ENCODE peak calls at places on chromosomes 12 and 14, in four cellular contexts. H is fibroblast of mammary gland, B is HFF-Myc, J is cardiac muscle cell. L is an unnamed sample.

GRCh38 chr12:2834581-2835491 is at the start of gene NRIP2:
- DNase-seq in J (no peak), H (peak; percentile 49), B (peak; percentile 25), L (peak; percentile 68)

GRCh38 chr12:64627781-64628180 is 17.5 kb downstream of the RASSF3 start:
- DNase-seq in B (no peak), J (no peak), H (peak; percentile 88), L (peak; percentile 74)

GRCh38 chr12:118052324-118053070 is 8.5 kb downstream of the WSB2 start:
- DNase-seq in J (no peak), H (peak; percentile 95), B (peak; percentile 96), L (peak; percentile 96)

GRCh38 chr12:130686511-130686981 is 29.6 kb downstream of the RIMBP2 start:
- DNase-seq in H (no peak), J (no peak), B (no peak), L (no peak)

GRCh38 chr12:121939190-121939589 is 20.8 kb downstream of the CFAP251 start:
- DNase-seq in J (no peak), B (no peak), H (no peak), L (no peak)

GRCh38 chr14:68638817-68639517 is 153.9 kb downstream of the ZFP36L1 start:
- DNase-seq in B (no peak), H (no peak), J (no peak), L (no peak)

GRCh38 chr12:91126516-91126915 is 15.2 kb upstream of the LUM start:
- DNase-seq in H (peak; percentile 44), J (no peak), B (no peak), L (no peak)

GRCh38 chr12:19771858-19772257 is 332.6 kb downstream of the AEBP2 start:
- DNase-seq in J (no peak), B (no peak), H (peak; percentile 51), L (peak; percentile 92)

GRCh38 chr14:95499354-95499750 is 17.1 kb downstream of the SYNE3 start:
- DNase-seq in B (no peak), J (no peak), H (no peak), L (no peak)
- TF ChIP-seq CTCF in B (no peak), J (no peak), H (no peak), L (no peak)

DNA sequence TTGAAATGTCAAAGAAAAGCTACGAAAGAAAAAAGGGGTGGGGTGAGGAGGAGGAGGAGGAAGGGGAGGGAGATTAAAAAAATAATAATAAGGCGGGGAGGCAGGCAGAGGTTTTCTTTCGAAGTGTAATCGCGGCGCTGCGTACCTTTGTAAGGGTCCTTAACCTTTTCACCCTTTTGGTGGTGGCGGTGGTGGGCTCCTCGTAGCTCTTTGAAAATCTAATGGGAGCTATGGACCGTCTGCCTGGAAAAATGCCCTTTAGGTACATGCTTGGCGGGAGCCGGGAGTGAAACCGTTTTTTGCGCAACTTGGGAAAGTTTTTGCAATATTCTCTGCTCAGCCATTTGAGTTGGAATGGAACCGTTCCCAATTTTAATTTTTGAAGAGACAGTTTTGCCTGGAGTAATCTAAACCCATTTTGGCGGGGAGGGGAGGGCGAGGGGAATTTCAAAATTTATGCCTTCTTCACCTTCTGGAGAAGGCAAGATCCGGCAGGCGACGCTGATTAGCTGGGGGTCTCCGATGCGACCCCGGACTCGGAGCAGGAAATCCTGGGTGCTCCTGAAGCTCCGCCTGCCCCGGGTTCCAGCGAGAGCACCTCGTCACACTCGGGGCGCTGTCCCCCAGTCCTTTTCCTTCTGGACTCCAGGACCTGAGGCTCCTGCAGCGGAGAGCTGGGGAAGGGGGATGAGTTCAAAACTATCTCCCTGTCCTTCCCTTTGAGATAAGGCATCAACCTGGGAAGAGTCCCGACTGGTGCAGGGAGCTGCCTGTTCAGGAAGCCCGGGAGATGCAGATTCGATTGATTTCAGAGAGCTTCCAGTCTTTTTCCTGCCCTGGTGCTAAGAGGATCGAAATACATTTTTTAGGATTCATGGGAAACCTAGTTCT is 74.6 kb upstream of the TBX5 start:
- DNase-seq in B (no peak), J (no peak), H (peak; percentile 45), L (no peak)
- H3K4me3 ChIP-seq in B (peak overlapping the region; percentile 35), J (peak overlapping the region; percentile 47), H (peak overlapping the region; percentile 46), L (peak overlapping the region; percentile 20)

GRCh38 chr12:99709116-99709515 is 61.6 kb downstream of the GARIN6 start:
- DNase-seq in H (no peak), J (no peak), B (no peak), L (no peak)

GRCh38 chr12:99712281-99712680 is 64.7 kb downstream of the GARIN6 start:
- DNase-seq in B (no peak), H (no peak), J (no peak), L (no peak)

GRCh38 chr12:99709619-99710018 is 62.1 kb downstream of the GARIN6 start:
- DNase-seq in H (no peak), J (no peak), B (no peak), L (no peak)

GRCh38 chr12:99711246-99711645 is 63.7 kb downstream of the GARIN6 start:
- DNase-seq in J (no peak), H (no peak), B (no peak), L (no peak)

DNA sequence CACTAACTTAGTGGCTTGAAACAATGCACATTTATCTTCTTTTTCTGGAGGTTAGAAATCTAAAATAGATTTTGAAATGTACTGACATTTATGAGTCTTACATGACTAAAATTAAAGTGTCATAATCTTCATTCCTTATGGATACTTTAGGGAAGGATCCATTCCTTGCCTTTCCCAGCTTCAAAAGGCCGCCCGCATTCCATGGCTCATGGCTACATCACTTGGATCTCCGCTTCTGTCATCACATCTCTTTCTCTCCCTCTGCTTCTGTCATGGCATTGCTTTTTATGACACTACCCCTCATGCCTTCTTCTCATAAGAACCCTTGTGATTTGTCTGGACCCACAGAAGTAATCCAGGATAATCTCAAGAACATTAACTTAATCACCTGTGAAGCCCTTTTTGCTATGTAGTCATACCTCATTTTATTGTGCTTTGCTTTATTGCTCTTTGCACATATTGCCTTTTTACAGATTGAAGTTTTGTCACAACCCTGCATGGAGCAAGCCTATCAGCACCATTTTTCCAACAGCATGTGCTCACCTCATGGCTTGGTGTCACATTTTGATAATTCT is 66.5 kb downstream of the GARIN6 start:
- DNase-seq in J (no peak), H (no peak), B (no peak), L (no peak)
- TF ChIP-seq CTCF in J (no peak), H (no peak), B (no peak), L (no peak)

DNA sequence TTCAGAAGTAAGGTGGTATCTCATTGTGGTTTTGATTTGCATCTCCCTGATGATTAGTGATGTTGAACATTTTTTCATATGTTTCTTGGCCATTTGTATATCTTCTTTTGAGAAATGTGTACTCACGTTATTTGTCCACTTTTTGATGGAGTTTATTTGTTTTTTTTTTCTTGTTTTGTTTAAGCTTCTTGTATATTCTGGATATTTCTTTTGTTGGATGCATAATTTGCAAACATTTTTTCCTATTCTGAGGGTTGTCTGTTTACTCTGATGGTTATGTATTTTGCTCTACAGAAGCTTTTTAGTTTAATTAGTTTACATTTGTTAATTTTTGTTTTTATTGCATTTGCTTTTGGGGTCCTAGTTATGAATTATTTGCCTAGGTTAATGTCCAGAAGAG is 927.4 kb upstream of the LRFN5 start:
- DNase-seq in B (no peak), H (no peak), J (no peak), L (no peak)
- H3K4me3 ChIP-seq in B (no peak overlapping the region), H (no peak overlapping the region), J (no peak overlapping the region), L (no peak overlapping the region)

GRCh38 chr14:76186318-76187027 is 34.8 kb downstream of the GPATCH2L start:
- DNase-seq in H (no peak), B (no peak), J (no peak), L (no peak)

GRCh38 chr14:76175942-76176341 is 24.2 kb downstream of the GPATCH2L start:
- DNase-seq in J (no peak), H (no peak), B (no peak), L (no peak)

GRCh38 chr14:76181546-76181945 is 29.8 kb downstream of the GPATCH2L start:
- DNase-seq in H (peak; percentile 17), J (no peak), B (no peak), L (no peak)
- TF ChIP-seq CTCF in H (peak; percentile 38), J (peak; percentile 29), B (peak; percentile 15), L (peak; percentile 20)

GRCh38 chr12:6950944-6951540 is at the start of gene PTPN6:
- DNase-seq in J (no peak), H (no peak), B (no peak), L (no peak)

GRCh38 chr12:6953417-6954315 is 2.5 kb downstream of the PTPN6 start:
- DNase-seq in J (no peak), B (no peak), H (no peak), L (no peak)

GRCh38 chr12:6951551-6952120 is 480 bp downstream of the PTPN6 start:
- DNase-seq in H (no peak), J (no peak), B (no peak), L (no peak)

GRCh38 chr12:6952860-6953416 is 1.8 kb downstream of the PTPN6 start:
- DNase-seq in H (no peak), B (no peak), J (no peak), L (no peak)

DNA sequence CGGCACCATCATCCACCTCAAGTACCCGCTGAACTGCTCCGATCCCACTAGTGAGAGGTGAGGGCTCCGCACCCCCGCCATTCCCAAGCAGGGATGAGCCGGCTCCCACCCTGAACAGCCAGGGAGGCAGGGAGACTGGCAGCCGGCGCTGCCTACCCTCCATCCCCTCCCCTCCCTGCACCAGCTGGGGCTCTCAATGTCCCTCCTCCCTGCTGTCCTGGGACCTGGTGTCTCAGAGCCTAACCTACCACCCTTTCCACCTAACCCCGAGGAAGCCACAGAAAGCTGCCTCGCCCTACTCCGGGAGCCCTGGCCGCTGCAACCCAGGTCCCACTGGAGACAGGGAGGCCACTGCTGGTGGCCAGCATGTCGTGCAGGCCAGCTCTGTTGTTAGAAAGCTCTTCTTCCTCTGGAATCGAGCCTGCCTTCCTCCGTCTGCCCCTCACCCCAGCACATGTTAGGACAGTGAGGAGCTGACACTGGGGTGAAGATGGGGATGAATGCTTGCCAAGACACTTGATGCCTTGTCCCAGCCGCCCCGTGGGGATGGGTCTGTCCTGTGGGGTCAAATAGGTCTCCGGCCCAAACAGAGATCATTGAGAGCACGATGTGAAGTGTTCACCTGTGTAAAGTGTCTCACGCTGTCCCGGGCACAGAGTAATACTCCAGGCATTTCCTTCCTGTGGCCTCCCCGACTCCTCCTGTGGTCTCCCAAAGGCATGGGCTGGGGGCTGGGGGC is 1.1 kb downstream of the PTPN6 start:
- DNase-seq in H (no peak), J (no peak), B (no peak), L (no peak)
- H3K4me3 ChIP-seq in H (no peak overlapping the region), J (no peak overlapping the region), B (no peak overlapping the region), L (no peak overlapping the region)

DNA sequence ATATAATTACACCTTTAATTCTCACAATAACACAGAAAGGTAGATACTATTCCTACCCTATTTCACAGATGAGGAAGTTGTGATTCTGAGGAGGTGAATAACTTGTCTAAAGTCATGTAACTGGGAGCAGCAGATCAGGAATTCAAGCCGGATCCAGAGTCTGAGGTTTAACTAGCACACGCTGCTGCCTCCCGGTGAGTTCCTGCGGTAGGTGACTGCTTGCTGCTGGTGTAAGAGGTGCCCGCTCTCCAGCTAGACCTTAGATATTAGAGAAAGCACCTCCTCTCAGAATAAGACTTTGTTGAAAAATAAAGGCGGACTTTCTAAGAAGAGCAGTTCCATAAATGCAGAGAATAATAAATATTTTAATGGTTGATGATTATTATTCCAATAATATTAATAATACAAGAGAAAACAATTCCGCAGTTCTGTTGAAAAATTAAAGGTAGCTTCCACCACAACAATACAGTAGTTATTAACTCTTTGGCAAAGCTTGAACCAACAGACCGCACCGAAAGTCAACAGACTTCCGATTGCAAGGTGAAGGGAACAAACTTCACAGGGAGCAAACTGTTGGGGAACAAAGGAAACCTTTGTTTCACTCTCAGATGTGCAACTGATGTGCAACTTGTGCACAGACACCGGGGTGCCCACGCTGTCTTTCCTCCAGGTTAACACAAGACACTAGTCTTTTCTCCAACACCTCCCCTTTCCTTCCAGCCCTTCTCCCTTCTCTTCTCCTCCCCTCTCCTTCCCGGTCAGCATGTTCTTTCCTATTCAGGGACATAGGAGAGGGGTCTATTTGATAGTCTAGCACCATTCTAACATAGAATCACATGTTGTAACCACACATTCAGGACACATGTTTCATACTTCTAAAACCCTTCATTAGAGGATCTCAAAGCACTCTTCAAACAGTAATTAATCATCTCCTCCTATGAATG is 73.2 kb upstream of the EGLN3 start:
- DNase-seq in H (no peak), J (peak; percentile 12), B (no peak), L (no peak)
- TF ChIP-seq CTCF in H (no peak), J (no peak), B (no peak), L (no peak)